ENCODE peak calls at places on chromosome 11, in nine cellular contexts. V is PC-9, X is MM.1S, C is Peyer's patch, S is hepatocyte, P is K562, U is psoas muscle, J is body of pancreas, A is cardiac muscle cell. B is an unnamed sample. For H3K4me1, the result is how much of the 10 kb centered on the place peaks cover.

GRCh38 chr11:82233211-82233610 is 500.5 kb downstream of the FAM181B start:
- DNase-seq in V (no peak), X (no peak), C (no peak), S (no peak), P (no peak), U (no peak), J (no peak), A (no peak), B (no peak)

GRCh38 chr11:103927535-103927934 is 108.9 kb upstream of the DDI1 start:
- DNase-seq in V (no peak), X (peak), C (no peak), S (no peak), P (no peak), U (no peak), J (no peak), A (peak), B (no peak)

GRCh38 chr11:94148189-94148588 is 19.5 kb downstream of the PANX1 start:
- DNase-seq in V (no peak), X (no peak), C (no peak), S (no peak), P (no peak), U (no peak), J (no peak), A (no peak), B (no peak)

GRCh38 chr11:113895367-113896155 is 9.0 kb upstream of the HTR3B start:
- DNase-seq in V (no peak), X (no peak), C (no peak), S (no peak), P (peak), U (no peak), J (no peak), A (peak), B (no peak)

GRCh38 chr11:91435694-91436375 is 788.8 kb upstream of the FAT3 start:
- DNase-seq in V (no peak), X (no peak), C (no peak), S (peak), P (no peak), U (no peak), J (no peak), A (no peak), B (no peak)

GRCh38 chr11:116660011-116660410 is 112.8 kb downstream of the BUD13 start:
- DNase-seq in V (no peak), X (no peak), C (no peak), S (no peak), P (no peak), U (no peak), J (no peak), A (no peak), B (no peak)

GRCh38 chr11:111730871-111731591 is 35.2 kb downstream of the PPP2R1B start:
- DNase-seq in V (peak), X (no peak), C (no peak), S (peak), P (no peak), U (peak), J (peak), A (no peak), B (no peak)

GRCh38 chr11:99920956-99921355 is 766.1 kb upstream of the ARHGAP42 start:
- DNase-seq in V (no peak), X (no peak), C (no peak), S (no peak), P (no peak), U (no peak), J (no peak), A (no peak), B (no peak)

GRCh38 chr11:101082813-101083212 is 46.8 kb downstream of the PGR start:
- DNase-seq in V (no peak), X (no peak), C (no peak), S (no peak), P (no peak), U (no peak), J (no peak), A (no peak), B (no peak)

GRCh38 chr11:113989381-113989780 is 14.5 kb downstream of the HTR3A start:
- DNase-seq in V (no peak), X (no peak), C (no peak), S (no peak), P (no peak), U (no peak), J (no peak), A (no peak), B (no peak)

GRCh38 chr11:1756024-1756561 is 5.7 kb upstream of the IFITM10 start:
- DNase-seq in V (no peak), X (no peak), C (no peak), S (no peak), P (no peak), U (no peak), J (no peak), A (no peak), B (no peak)

GRCh38 chr11:97937501-97937900 is 1083.2 kb upstream of the CNTN5 start:
- DNase-seq in V (no peak), X (no peak), C (no peak), S (no peak), P (no peak), U (no peak), J (no peak), A (no peak), B (no peak)

GRCh38 chr11:70112017-70112434 is 33.9 kb downstream of the ANO1 start:
- DNase-seq in V (no peak), X (no peak), C (no peak), S (no peak), P (no peak), U (no peak), J (no peak), A (peak), B (no peak)

GRCh38 chr11:33211588-33211987 is 45.6 kb upstream of the HIPK3 start:
- DNase-seq in V (no peak), X (no peak), C (no peak), S (no peak), P (no peak), U (no peak), J (no peak), A (no peak), B (no peak)

GRCh38 chr11:1503708-1504104 is 17.1 kb upstream of the MOB2 start:
- DNase-seq in V (no peak), X (no peak), C (no peak), S (no peak), P (no peak), U (peak), J (peak), A (no peak), B (no peak)

GRCh38 chr11:78429209-78429608 is 11.6 kb upstream of the GAB2 start:
- DNase-seq in V (no peak), X (no peak), C (no peak), S (no peak), P (peak), U (no peak), J (no peak), A (no peak), B (no peak)

GRCh38 chr11:82174610-82175009 is 559.1 kb downstream of the FAM181B start:
- DNase-seq in V (no peak), X (no peak), C (no peak), S (no peak), P (no peak), U (no peak), J (no peak), A (no peak), B (no peak)

GRCh38 chr11:111418436-111418787 is 39.3 kb upstream of the POU2AF1 start:
- DNase-seq in V (no peak), X (no peak), C (no peak), S (no peak), P (no peak), U (no peak), J (no peak), A (no peak), B (no peak)

GRCh38 chr11:44568706-44569473 is 3.4 kb downstream of the CD82 start:
- DNase-seq in V (peak), X (peak), C (no peak), S (peak), P (peak), U (peak), J (peak), A (no peak), B (peak)

GRCh38 chr11:66328307-66329144 is 7.7 kb downstream of the RIN1 start:
- DNase-seq in V (peak), X (peak), C (peak), S (peak), P (peak), U (peak), J (peak), A (peak), B (peak)

DNA sequence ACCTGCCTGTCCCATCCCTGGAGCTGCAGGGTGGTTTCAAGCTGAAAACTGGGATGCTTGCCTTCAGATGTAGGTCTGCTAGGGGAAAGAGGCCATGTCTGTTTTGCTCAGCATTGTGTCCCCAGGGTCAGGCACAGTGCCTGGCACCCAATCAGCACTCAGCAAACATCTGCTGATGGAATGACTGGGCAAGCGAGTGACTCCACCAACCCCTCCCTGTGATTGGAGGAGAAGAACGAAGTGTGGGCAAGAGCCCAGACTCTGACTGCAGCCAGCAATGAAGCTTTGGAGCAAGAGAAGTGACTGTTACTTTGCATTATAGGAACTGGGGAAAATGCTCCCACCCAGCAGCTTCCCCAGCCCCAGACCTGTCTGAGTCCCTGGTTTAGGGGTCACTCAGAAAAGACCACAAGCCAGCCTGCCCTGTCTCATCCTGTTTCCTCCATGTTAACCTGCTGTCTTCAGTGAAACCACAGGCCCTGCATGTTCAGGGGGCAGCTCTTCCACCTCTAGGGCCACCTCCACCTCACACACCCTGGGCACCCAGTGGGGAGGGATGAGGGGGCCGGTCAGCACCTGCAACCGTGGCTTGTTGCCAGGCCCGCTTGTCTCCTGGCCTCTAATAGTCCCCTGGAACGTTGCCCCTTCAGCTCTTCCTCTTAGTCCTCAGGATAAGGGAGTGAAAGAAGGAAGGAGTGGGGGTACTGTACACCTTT is 147.4 kb downstream of the TRIM29 start:
- DNase-seq in V (no peak), X (no peak), C (no peak), S (no peak), P (no peak), U (peak), J (peak), A (no peak), B (no peak)
- H3K27ac ChIP-seq in V (no peak), X (no peak), C (no peak), S (no peak), P (no peak), U (no peak), J (no peak), A (no peak), B (no peak)

GRCh38 chr11:46275964-46276641 is 1.4 kb upstream of the CREB3L1 start:
- DNase-seq in V (no peak), X (no peak), C (peak), S (peak), P (no peak), U (no peak), J (peak), A (no peak), B (no peak)

GRCh38 chr11:46277313-46277622 is 194 bp upstream of the CREB3L1 start:
- DNase-seq in V (no peak), X (no peak), C (no peak), S (peak), P (no peak), U (no peak), J (peak), A (peak), B (no peak)

GRCh38 chr11:46277623-46278386 is at the start of gene CREB3L1:
- DNase-seq in V (no peak), X (no peak), C (peak), S (peak), P (peak), U (peak), J (peak), A (peak), B (no peak)

GRCh38 chr11:46279393-46280099 is 2.1 kb downstream of the CREB3L1 start:
- DNase-seq in V (no peak), X (no peak), C (peak), S (peak), P (peak), U (peak), J (peak), A (no peak), B (no peak)

GRCh38 chr11:46278387-46279173 is 1.1 kb downstream of the CREB3L1 start:
- DNase-seq in V (no peak), X (no peak), C (peak), S (peak), P (peak), U (peak), J (peak), A (peak), B (peak)
- H3K4me1 ChIP-seq in V (under half), X (under half), C (under half), S (half or more), P (half or more), U (under half), J (half or more), A (under half), B (under half)

GRCh38 chr11:11537372-11537771 is 84.4 kb downstream of the GALNT18 start:
- DNase-seq in V (no peak), X (no peak), C (no peak), S (no peak), P (no peak), U (no peak), J (no peak), A (no peak), B (no peak)
- H3K27ac ChIP-seq in V (no peak), X (no peak), C (no peak), S (no peak), P (no peak), U (peak), J (no peak), A (no peak), B (no peak)

GRCh38 chr11:68382358-68382998 is 70.1 kb downstream of the LRP5 start:
- DNase-seq in V (no peak), X (no peak), C (no peak), S (no peak), P (no peak), U (no peak), J (no peak), A (no peak), B (no peak)

GRCh38 chr11:68384530-68385081 is 72.2 kb downstream of the LRP5 start:
- DNase-seq in V (no peak), X (no peak), C (no peak), S (no peak), P (no peak), U (no peak), J (no peak), A (no peak), B (no peak)

GRCh38 chr11:68381716-68382115 is 69.3 kb downstream of the LRP5 start:
- DNase-seq in V (no peak), X (no peak), C (no peak), S (no peak), P (no peak), U (no peak), J (no peak), A (no peak), B (no peak)

GRCh38 chr11:68385128-68385527 is 72.7 kb downstream of the LRP5 start:
- DNase-seq in V (no peak), X (no peak), C (no peak), S (no peak), P (no peak), U (no peak), J (no peak), A (no peak), B (no peak)

GRCh38 chr11:68383976-68384501 is 71.6 kb downstream of the LRP5 start:
- DNase-seq in V (peak), X (peak), C (peak), S (peak), P (peak), U (peak), J (peak), A (peak), B (peak)
- H3K4me1 ChIP-seq in V (under half), X (under half), C (under half), S (under half), P (under half), U (under half), J (under half), A (under half), B (under half)

DNA sequence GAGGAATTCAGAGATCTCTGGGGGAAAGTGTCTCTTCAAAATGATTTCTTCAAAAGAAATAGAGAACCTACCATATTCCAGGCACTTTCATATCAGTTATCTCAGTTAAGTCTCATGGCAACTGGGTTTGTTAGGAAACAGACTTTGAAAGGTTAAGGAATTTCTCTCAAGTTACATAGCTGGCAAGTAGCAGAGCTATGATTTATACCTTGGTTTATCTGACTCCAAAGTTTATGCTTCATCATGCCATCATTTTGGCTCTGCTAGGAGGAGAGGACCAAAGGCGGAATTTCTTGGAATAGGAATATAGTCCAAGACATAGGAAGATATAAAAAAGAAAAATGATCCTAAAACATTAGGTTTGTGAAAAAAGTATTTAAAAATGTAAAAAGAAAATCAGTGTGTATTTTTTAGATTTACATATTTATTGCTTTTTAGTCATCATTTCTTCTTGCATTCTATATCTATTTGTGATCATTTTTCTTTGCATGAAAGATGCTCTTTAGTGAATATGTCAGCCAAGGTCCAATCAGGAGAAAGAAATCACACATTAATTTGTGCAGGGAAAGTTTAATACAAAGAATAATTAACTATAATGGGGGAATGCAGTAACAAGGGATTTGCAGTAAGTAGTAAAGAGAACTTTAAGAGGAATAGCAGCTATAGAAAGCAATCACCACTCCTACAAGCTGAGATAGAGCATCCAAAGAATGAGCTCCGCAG is 199.1 kb upstream of the ZBED5 start:
- DNase-seq in V (no peak), X (no peak), C (no peak), S (no peak), P (no peak), U (no peak), J (no peak), A (no peak), B (no peak)
- H3K27ac ChIP-seq in V (no peak), X (no peak), C (no peak), S (peak), P (no peak), U (peak), J (no peak), A (no peak), B (no peak)

GRCh38 chr11:109785714-109786113 is 307.5 kb upstream of the ZC3H12C start:
- DNase-seq in V (no peak), X (no peak), C (no peak), S (no peak), P (no peak), U (no peak), J (no peak), A (no peak), B (no peak)
- H3K4me1 ChIP-seq in V (under half), X (under half), C (under half), S (under half), P (under half), U (under half), J (under half), A (under half), B (under half)

GRCh38 chr11:117979481-117980211 is 6.5 kb upstream of the IL10RA start:
- DNase-seq in V (no peak), X (no peak), C (no peak), S (no peak), P (peak), U (no peak), J (no peak), A (no peak), B (no peak)
- H3K27ac ChIP-seq in V (no peak), X (no peak), C (no peak), S (no peak), P (no peak), U (no peak), J (no peak), A (no peak), B (no peak)

GRCh38 chr11:86938203-86938899 is 16.8 kb downstream of the FZD4 start:
- DNase-seq in V (no peak), X (no peak), C (no peak), S (no peak), P (peak), U (no peak), J (no peak), A (no peak), B (no peak)

GRCh38 chr11:86940122-86940777 is 14.9 kb downstream of the FZD4 start:
- DNase-seq in V (no peak), X (no peak), C (no peak), S (peak), P (peak), U (peak), J (peak), A (peak), B (no peak)

GRCh38 chr11:86941871-86942208 is 13.4 kb downstream of the FZD4 start:
- DNase-seq in V (no peak), X (no peak), C (no peak), S (no peak), P (no peak), U (no peak), J (peak), A (no peak), B (no peak)

GRCh38 chr11:86941077-86941870 is 13.9 kb downstream of the FZD4 start:
- DNase-seq in V (no peak), X (no peak), C (no peak), S (no peak), P (no peak), U (no peak), J (no peak), A (no peak), B (no peak)

GRCh38 chr11:86938900-86939880 is 16.0 kb downstream of the FZD4 start:
- DNase-seq in V (no peak), X (peak), C (no peak), S (peak), P (peak), U (no peak), J (no peak), A (peak), B (no peak)
- H3K4me1 ChIP-seq in V (under half), X (under half), C (under half), S (half or more), P (half or more), U (half or more), J (under half), A (half or more), B (under half)

GRCh38 chr11:13215157-13215556 is 62.4 kb upstream of the BMAL1 start:
- DNase-seq in V (peak), X (no peak), C (no peak), S (no peak), P (no peak), U (no peak), J (no peak), A (no peak), B (no peak)
- H3K27ac ChIP-seq in V (peak), X (no peak), C (no peak), S (no peak), P (no peak), U (no peak), J (no peak), A (no peak), B (no peak)

DNA sequence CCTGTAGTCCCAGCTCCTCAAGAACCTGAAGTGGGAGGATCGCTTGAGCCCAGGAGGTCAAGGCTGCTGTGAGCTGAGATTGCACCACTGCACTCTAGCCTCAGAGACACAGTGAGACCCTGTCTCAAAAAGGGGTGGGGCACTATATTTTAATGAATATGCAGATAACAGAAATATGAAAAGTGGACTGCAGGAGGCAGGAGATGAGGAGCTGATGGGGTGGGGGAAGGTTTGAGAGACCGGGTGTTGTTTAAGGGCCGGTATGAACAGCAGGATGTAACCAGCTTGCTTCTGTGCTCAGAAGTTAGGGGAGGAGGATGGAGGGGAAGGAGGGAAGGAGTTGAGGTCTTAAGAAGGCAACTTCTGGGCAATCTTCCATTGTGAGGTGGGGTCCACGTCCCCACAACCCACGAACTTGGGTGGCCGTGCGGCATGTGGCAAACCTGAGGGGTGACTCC is 1.3 kb upstream of the B4GALNT4 start:
- DNase-seq in V (no peak), X (no peak), C (no peak), S (no peak), P (no peak), U (no peak), J (no peak), A (no peak), B (no peak)
- H3K4me1 ChIP-seq in V (under half), X (under half), C (under half), S (under half), P (under half), U (under half), J (under half), A (under half), B (under half)

B was measured in CD8-positive, alpha-beta T cell.